ENCODE peak calls at places on chromosomes 3 and 15, in five cellular contexts. P is HCT116; X is stomach; O is heart right ventricle; E is CD4-positive, CD25-positive, alpha-beta regulatory T cell. M is an unnamed sample.
A peak's percentile ranks its signal among the peaks of the same experiment; 100 is the strongest.

GRCh38 chr15:64146041-64146440 is 5.5 kb upstream of the SNX22 start:
- DNase-seq in P (no peak), E (no peak), X (no peak), O (peak; percentile 72), M (no peak)

GRCh38 chr3:31710123-31710841 is 177.6 kb downstream of the STT3B start:
- DNase-seq in E (no peak), O (no peak), P (no peak), X (peak; percentile 56), M (no peak)

GRCh38 chr3:120302361-120302760 is 17.3 kb upstream of the GPR156 start:
- DNase-seq in X (no peak), O (no peak), P (no peak), E (no peak), M (no peak)

GRCh38 chr3:97863025-97863424 is 41.2 kb downstream of the CRYBG3 start:
- DNase-seq in O (no peak), E (no peak), P (no peak), X (no peak), M (no peak)

GRCh38 chr3:40451551-40451950 is 5.6 kb upstream of the RPL14 start:
- DNase-seq in E (no peak), O (no peak), X (no peak), P (no peak), M (no peak)

GRCh38 chr3:89851974-89852621 is 744.7 kb downstream of the EPHA3 start:
- DNase-seq in X (peak; percentile 45), E (no peak), O (peak; percentile 10), P (no peak), M (no peak)

GRCh38 chr15:31248263-31248662 is 78.4 kb upstream of the KLF13 start:
- DNase-seq in X (no peak), E (no peak), O (no peak), P (no peak), M (no peak)

GRCh38 chr15:20386198-20386597 is 155.4 kb downstream of the GOLGA6L6 start:
- DNase-seq in X (no peak), P (no peak), O (no peak), E (no peak), M (no peak)

GRCh38 chr3:153063337-153063736 is 98.7 kb upstream of the RAP2B start:
- DNase-seq in X (no peak), O (no peak), E (no peak), P (no peak), M (no peak)

GRCh38 chr3:66140763-66141372 is 79.9 kb upstream of the SLC25A26 start:
- DNase-seq in E (no peak), P (peak; percentile 15), X (peak; percentile 36), O (no peak), M (no peak)

GRCh38 chr15:93656041-93656440 is 567.0 kb upstream of the RGMA start:
- DNase-seq in P (no peak), O (no peak), X (no peak), E (no peak), M (no peak)

DNA sequence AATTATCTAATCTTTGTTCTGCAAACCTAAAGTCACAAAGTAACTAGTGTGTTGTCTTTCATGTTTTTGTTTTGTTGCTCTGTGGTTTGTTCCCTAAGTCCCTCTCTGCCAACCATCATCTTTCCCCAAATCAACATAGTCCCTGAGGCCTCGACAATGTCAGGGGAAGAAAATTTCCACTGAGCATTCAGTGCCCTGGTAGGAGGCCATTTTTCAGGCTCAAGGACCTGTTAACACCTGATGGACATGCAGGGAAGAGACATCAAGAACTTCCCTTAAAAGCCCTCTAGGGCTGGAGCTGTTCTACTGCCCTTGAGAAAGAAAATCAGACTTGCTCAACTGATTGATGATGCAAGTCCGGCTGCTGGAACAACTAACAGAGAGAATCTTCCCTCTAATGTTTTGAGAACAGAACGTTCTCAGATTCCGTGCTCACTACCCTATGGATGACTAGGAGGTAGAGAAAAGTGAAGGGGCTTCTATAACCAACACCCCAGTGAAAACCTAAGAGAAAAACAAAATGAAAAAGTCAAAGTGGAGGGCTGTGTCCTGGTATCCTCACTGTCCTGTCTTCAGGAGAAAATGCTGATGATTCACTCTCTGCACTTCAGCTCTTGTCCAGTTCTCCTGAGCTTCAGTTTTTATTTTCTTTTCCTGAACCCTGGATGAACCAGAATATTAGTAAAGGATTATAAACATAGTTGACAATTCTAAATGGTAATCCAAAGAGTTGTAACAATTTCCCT is 373.1 kb downstream of the FOXP1 start:
- DNase-seq in E (no peak), X (peak; percentile 35), P (no peak), O (no peak), M (no peak)
- H3K27ac ChIP-seq in E (peak overlapping the region; percentile 1), X (peak overlapping the region; percentile 79), P (no peak overlapping the region), O (peak overlapping the region; percentile 29), M (no peak overlapping the region)

DNA sequence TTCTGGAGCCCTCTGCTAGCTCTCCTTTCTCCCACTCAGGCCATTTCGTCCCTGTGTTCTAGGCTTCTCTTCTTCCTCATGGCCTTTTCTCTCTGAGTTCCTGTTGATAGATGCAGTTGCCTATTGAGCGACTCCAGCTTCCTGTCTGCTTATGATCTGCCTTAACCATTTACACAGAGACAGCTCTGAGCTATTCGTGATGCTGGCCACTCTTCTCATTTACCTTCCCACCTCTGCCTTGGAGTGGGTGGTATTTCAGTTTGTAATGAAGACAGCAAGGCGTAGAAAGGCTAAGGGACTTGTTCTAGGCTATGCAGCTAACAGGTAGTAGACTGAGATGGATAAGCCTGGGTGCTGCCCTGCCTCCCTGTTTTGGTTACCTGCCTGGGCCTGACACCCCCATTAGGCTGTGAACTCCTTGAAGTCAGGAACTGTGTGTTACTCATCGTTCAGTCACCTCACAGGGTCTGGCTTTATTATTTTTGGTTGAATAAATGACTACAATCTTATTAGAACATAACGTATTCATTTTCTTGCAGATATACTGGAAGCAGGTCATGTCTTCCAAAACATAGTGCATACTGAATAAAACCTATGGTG is 12.6 kb upstream of the ZBTB47 start:
- DNase-seq in O (no peak), E (no peak), P (no peak), X (no peak), M (no peak)
- H3K27ac ChIP-seq in O (no peak overlapping the region), E (no peak overlapping the region), P (no peak overlapping the region), X (no peak overlapping the region), M (peak overlapping the region; percentile 53)

GRCh38 chr3:11037966-11038365 is 45.4 kb downstream of the SLC6A1 start:
- DNase-seq in E (no peak), X (no peak), P (no peak), O (no peak), M (peak; percentile 10)

GRCh38 chr3:11037241-11037873 is 44.8 kb downstream of the SLC6A1 start:
- DNase-seq in O (no peak), P (no peak), X (no peak), E (no peak), M (peak; percentile 41)

GRCh38 chr3:11029948-11030347 is 37.4 kb downstream of the SLC6A1 start:
- DNase-seq in O (no peak), P (no peak), E (no peak), X (no peak), M (no peak)

GRCh38 chr3:11035757-11036505 is 43.4 kb downstream of the SLC6A1 start:
- DNase-seq in X (no peak), P (no peak), E (no peak), O (no peak), M (no peak)

DNA sequence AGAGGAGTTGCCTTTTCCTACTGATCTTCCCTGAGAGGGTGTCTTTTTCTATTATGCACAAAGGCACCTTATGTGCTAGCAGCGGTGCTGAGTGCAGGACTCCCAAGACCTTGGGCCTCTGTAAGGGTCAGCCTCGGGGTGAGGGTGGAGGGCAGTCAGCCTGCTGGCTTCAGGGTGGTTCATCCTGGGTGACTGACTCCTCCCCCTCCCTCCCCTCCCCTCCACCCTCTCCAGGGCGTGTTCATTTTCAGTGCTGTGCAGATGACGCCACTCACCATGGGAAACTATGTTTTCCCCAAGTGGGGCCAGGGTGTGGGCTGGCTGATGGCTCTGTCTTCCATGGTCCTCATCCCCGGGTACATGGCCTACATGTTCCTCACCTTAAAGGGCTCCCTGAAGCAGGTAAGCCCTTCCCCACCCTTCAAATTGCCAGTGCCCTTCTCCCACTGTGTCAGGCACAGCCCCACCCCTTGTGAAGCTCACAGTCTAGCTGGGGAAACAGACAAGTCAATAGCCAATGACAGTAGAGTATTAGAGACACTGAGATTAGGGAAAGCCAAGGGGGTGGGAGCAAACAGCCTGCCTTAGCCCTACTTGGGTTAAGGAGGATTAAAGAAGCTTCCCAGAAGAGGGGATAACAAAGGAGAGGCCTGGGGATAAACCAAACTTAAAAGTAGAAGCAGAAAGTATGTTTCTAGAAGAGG is 41.9 kb downstream of the SLC6A1 start:
- DNase-seq in P (no peak), O (no peak), X (no peak), E (no peak), M (no peak)
- H3K27ac ChIP-seq in P (no peak overlapping the region), O (no peak overlapping the region), X (no peak overlapping the region), E (no peak overlapping the region), M (peak overlapping the region; percentile 6)

DNA sequence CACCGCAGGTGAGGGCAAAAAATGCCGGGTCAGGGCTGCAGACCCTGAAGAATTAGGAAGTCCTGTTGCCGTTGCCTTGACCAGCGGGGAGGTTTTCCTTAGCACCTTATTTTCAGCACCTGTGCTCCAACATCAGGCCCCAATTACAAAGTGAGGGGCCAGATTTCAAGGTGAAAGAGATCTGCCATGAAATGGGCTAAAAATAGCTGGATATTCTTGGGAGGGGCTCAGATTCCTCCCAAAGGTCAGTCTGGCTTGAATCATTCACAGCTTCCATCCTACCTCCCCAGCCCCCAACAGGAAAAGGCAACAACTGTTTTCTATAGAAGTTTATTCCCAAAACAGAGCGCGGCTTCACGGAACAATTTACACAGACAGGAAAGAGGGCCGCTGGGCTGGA is 888 bp upstream of the SLC26A6 start:
- DNase-seq in E (no peak), P (no peak), X (no peak), O (no peak), M (no peak)
- H3K27ac ChIP-seq in E (no peak overlapping the region), P (peak overlapping the region; percentile 73), X (peak overlapping the region; percentile 67), O (peak overlapping the region; percentile 89), M (peak overlapping the region; percentile 2)

DNA sequence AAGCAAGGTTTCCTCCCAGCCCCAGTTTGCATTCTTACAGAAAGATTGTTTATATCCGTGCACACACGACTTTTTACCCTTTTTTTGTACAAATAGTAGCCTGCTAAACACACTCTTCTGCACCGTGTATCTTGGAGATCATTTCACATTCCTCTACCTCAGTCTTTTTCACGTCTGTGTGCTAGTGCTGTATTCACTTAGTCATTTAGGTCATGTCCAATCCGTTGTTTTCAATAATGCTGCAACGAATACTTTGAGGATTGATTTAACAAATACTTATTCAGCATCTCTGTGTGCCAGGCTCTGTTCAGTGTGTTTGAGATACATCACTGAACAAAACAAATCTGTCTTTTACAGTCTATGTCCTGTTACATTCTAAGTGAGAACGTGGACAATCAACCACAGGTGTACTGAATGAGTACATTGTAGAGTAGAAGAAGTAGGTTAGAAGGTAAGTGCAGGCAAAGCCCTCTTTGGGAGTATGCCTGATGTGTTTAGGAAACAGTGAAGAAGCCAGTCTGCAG is 917 bp downstream of the JMJD7 start:
- DNase-seq in E (no peak), O (no peak), X (no peak), P (no peak), M (no peak)
- H3K27ac ChIP-seq in E (peak overlapping the region; percentile 74), O (peak overlapping the region; percentile 90), X (no peak overlapping the region), P (no peak overlapping the region), M (no peak overlapping the region)

GRCh38 chr3:141081141-141081795 is 30.1 kb downstream of the SPSB4 start:
- DNase-seq in O (no peak), E (no peak), P (no peak), X (no peak), M (no peak)
- H3K27ac ChIP-seq in O (no peak overlapping the region), E (no peak overlapping the region), P (no peak overlapping the region), X (no peak overlapping the region), M (no peak overlapping the region)

GRCh38 chr3:45803252-45803935 is 7.1 kb upstream of the SLC6A20 start:
- DNase-seq in X (no peak), E (no peak), O (no peak), P (no peak), M (no peak)

GRCh38 chr3:45807133-45807532 is 10.8 kb upstream of the SLC6A20 start:
- DNase-seq in P (no peak), X (no peak), E (no peak), O (peak; percentile 28), M (no peak)

GRCh38 chr3:45806072-45806471 is 9.7 kb upstream of the SLC6A20 start:
- DNase-seq in P (no peak), E (no peak), X (no peak), O (no peak), M (no peak)

GRCh38 chr3:45807645-45808540 is 11.6 kb upstream of the SLC6A20 start:
- DNase-seq in E (no peak), P (no peak), X (no peak), O (no peak), M (no peak)
- H3K27ac ChIP-seq in E (no peak overlapping the region), P (no peak overlapping the region), X (no peak overlapping the region), O (peak overlapping the region; percentile 45), M (peak overlapping the region; percentile 81)

M was measured in caudate nucleus.